ENCODE peak calls at places on chromosome 19, in eight cellular contexts. F is AG08396; K is midbrain; M is AG08395; J is activated CD4-positive, CD25-positive, alpha-beta regulatory T cell; U is mammary epithelial cell; Q is stimulated activated CD4-positive, alpha-beta T cell treated with anti-CD3 and anti-CD28 coated beads, Interleukin-2, amount 100 ng/mL, for 48 hours; Z is coronary artery. P is an unnamed sample.

GRCh38 chr19:13153627-13154240 is 3.5 kb downstream of the IER2 start:
- DNase-seq in F (no peak), K (no peak), M (no peak), Q (no peak), U (no peak), J (no peak), Z (peak), P (peak)

GRCh38 chr19:29680447-29680846 is 15.2 kb downstream of the PLEKHF1 start:
- DNase-seq in U (no peak), J (peak), Z (no peak), F (no peak), K (peak), Q (peak), M (peak), P (peak)

GRCh38 chr19:3294080-3294850 is 69.8 kb downstream of the CELF5 start:
- DNase-seq in Z (no peak), M (no peak), K (no peak), F (no peak), J (no peak), Q (no peak), U (no peak), P (no peak)

GRCh38 chr19:34189917-34190425 is 17.7 kb downstream of the LSM14A start:
- DNase-seq in K (no peak), J (no peak), Q (no peak), M (no peak), F (no peak), U (no peak), Z (no peak), P (no peak)

GRCh38 chr19:41657157-41657556 is 30.3 kb upstream of the CEACAM4 start:
- DNase-seq in Q (no peak), U (no peak), M (no peak), K (no peak), F (no peak), Z (no peak), J (no peak), P (no peak)

GRCh38 chr19:3389876-3390361 is 23.5 kb downstream of the NFIC start:
- DNase-seq in M (peak), F (no peak), U (no peak), Q (no peak), K (no peak), Z (no peak), J (no peak), P (no peak)

GRCh38 chr19:6769006-6769637 is 1.9 kb upstream of the SH2D3A start:
- DNase-seq in Z (no peak), M (peak), K (no peak), U (no peak), Q (no peak), J (no peak), F (peak), P (no peak)

GRCh38 chr19:13408889-13409518 is 97.3 kb downstream of the CACNA1A start:
- DNase-seq in Q (no peak), U (no peak), Z (no peak), M (no peak), J (no peak), F (no peak), K (no peak), P (no peak)

GRCh38 chr19:54299515-54299914 is 13.5 kb downstream of the LILRA5 start:
- DNase-seq in M (no peak), Q (no peak), F (no peak), Z (no peak), J (no peak), U (no peak), K (no peak), P (no peak)

GRCh38 chr19:41906916-41907680 is 21.2 kb downstream of the ERFL start:
- DNase-seq in J (no peak), F (no peak), Q (no peak), Z (no peak), M (no peak), K (no peak), U (no peak), P (no peak)

GRCh38 chr19:30227661-30228112 is 144.5 kb upstream of the ZNF536 start:
- DNase-seq in J (no peak), M (peak), Q (peak), K (peak), F (peak), U (peak), Z (no peak), P (peak)

GRCh38 chr19:51295382-51296126 is 15.9 kb upstream of the IGLON5 start:
- DNase-seq in U (no peak), F (no peak), Z (no peak), Q (no peak), K (no peak), M (no peak), J (no peak), P (no peak)

GRCh38 chr19:16628984-16629691 is 1.1 kb upstream of the MED26 start:
- DNase-seq in Z (no peak), Q (no peak), M (peak), F (peak), J (no peak), K (no peak), U (peak), P (peak)

GRCh38 chr19:58252102-58252685 is 23.5 kb downstream of the ZNF544 start:
- DNase-seq in J (no peak), Q (no peak), K (no peak), Z (no peak), U (peak), M (no peak), F (no peak), P (no peak)

GRCh38 chr19:1837625-1838105 is 10.6 kb downstream of the REXO1 start:
- DNase-seq in Q (peak), K (peak), U (no peak), Z (no peak), F (peak), M (peak), J (peak), P (peak)

GRCh38 chr19:31249217-31249616 is 100.0 kb downstream of the TSHZ3 start:
- DNase-seq in J (no peak), F (no peak), M (no peak), Z (no peak), K (no peak), Q (no peak), U (no peak), P (no peak)

GRCh38 chr19:45958763-45959516 is 14.7 kb downstream of the NOVA2 start:
- DNase-seq in F (no peak), K (no peak), Z (no peak), J (no peak), M (no peak), Q (no peak), U (no peak), P (no peak)

GRCh38 chr19:30322641-30323320 is 49.4 kb upstream of the ZNF536 start:
- DNase-seq in Z (peak), K (no peak), M (no peak), U (no peak), Q (no peak), J (no peak), F (no peak), P (no peak)

GRCh38 chr19:43362179-43362578 is 8.7 kb downstream of the CD177 start:
- DNase-seq in Q (no peak), J (no peak), F (peak), U (no peak), Z (no peak), M (peak), K (no peak), P (no peak)

GRCh38 chr19:4721196-4721595 is 2.4 kb downstream of the DPP9 start:
- DNase-seq in Z (no peak), F (no peak), U (no peak), Q (no peak), M (no peak), K (no peak), J (no peak), P (no peak)